ENCODE peak calls at places on chromosome 19, in ten cellular contexts. One of them, this sample, is unnamed.

GRCh38 chr19:4575978-4576933 is 16.8 kb upstream of the SEMA6B start:
- DNase-seq in LNCaP clone FGC: no peak
- DNase-seq in mucosa of descending colon: no peak
- DNase-seq in adrenal gland: peak
- DNase-seq in heart right ventricle: peak
- DNase-seq in heart left ventricle: peak
- DNase-seq in fibroblast of mammary gland: peak
- DNase-seq in cardiac fibroblast: peak
- DNase-seq in HFF-Myc: no peak
- DNase-seq in foreskin fibroblast: no peak
- DNase-seq in this sample: peak

GRCh38 chr19:11410682-11411081 is 8.4 kb downstream of the RGL3 start:
- DNase-seq in LNCaP clone FGC: no peak
- DNase-seq in mucosa of descending colon: no peak
- DNase-seq in adrenal gland: no peak
- DNase-seq in heart right ventricle: no peak
- DNase-seq in heart left ventricle: no peak
- DNase-seq in fibroblast of mammary gland: no peak
- DNase-seq in cardiac fibroblast: peak
- DNase-seq in HFF-Myc: no peak
- DNase-seq in foreskin fibroblast: no peak
- DNase-seq in this sample: peak

GRCh38 chr19:12872941-12873890 is 8.0 kb downstream of the DNASE2 start:
- DNase-seq in LNCaP clone FGC: peak
- DNase-seq in mucosa of descending colon: peak
- DNase-seq in adrenal gland: peak
- DNase-seq in heart right ventricle: peak
- DNase-seq in heart left ventricle: no peak
- DNase-seq in fibroblast of mammary gland: peak
- DNase-seq in cardiac fibroblast: peak
- DNase-seq in HFF-Myc: peak
- DNase-seq in foreskin fibroblast: no peak
- DNase-seq in this sample: peak

GRCh38 chr19:30665449-30665848 is 293.3 kb downstream of the ZNF536 start:
- DNase-seq in LNCaP clone FGC: no peak
- DNase-seq in mucosa of descending colon: no peak
- DNase-seq in adrenal gland: no peak
- DNase-seq in heart right ventricle: no peak
- DNase-seq in heart left ventricle: no peak
- DNase-seq in fibroblast of mammary gland: no peak
- DNase-seq in cardiac fibroblast: no peak
- DNase-seq in HFF-Myc: no peak
- DNase-seq in foreskin fibroblast: no peak
- DNase-seq in this sample: no peak

GRCh38 chr19:43809762-43810696 is 7.8 kb upstream of the LYPD5 start:
- DNase-seq in LNCaP clone FGC: no peak
- DNase-seq in mucosa of descending colon: no peak
- DNase-seq in adrenal gland: no peak
- DNase-seq in heart right ventricle: no peak
- DNase-seq in heart left ventricle: no peak
- DNase-seq in fibroblast of mammary gland: peak
- DNase-seq in cardiac fibroblast: peak
- DNase-seq in HFF-Myc: no peak
- DNase-seq in foreskin fibroblast: peak
- DNase-seq in this sample: peak

GRCh38 chr19:19619121-19619848 is 798 bp upstream of the PBX4 start:
- DNase-seq in LNCaP clone FGC: no peak
- DNase-seq in mucosa of descending colon: peak
- DNase-seq in adrenal gland: no peak
- DNase-seq in heart right ventricle: no peak
- DNase-seq in heart left ventricle: no peak
- DNase-seq in fibroblast of mammary gland: no peak
- DNase-seq in cardiac fibroblast: no peak
- DNase-seq in HFF-Myc: no peak
- DNase-seq in foreskin fibroblast: no peak
- DNase-seq in this sample: no peak

GRCh38 chr19:10836478-10837325 is 690 bp upstream of the TMED1 start:
- DNase-seq in LNCaP clone FGC: peak
- DNase-seq in mucosa of descending colon: peak
- DNase-seq in adrenal gland: peak
- DNase-seq in heart right ventricle: peak
- DNase-seq in heart left ventricle: peak
- DNase-seq in fibroblast of mammary gland: peak
- DNase-seq in cardiac fibroblast: peak
- DNase-seq in HFF-Myc: peak
- DNase-seq in foreskin fibroblast: peak
- DNase-seq in this sample: peak

GRCh38 chr19:27966390-27966816 is 1246.5 kb downstream of the UQCRFS1 start:
- DNase-seq in LNCaP clone FGC: no peak
- DNase-seq in mucosa of descending colon: no peak
- DNase-seq in adrenal gland: no peak
- DNase-seq in heart right ventricle: no peak
- DNase-seq in heart left ventricle: no peak
- DNase-seq in fibroblast of mammary gland: peak
- DNase-seq in cardiac fibroblast: peak
- DNase-seq in HFF-Myc: no peak
- DNase-seq in foreskin fibroblast: no peak
- DNase-seq in this sample: peak

GRCh38 chr19:12111176-12111575 is 29.0 kb downstream of the ZNF20 start:
- DNase-seq in LNCaP clone FGC: no peak
- DNase-seq in mucosa of descending colon: no peak
- DNase-seq in adrenal gland: no peak
- DNase-seq in heart right ventricle: no peak
- DNase-seq in heart left ventricle: no peak
- DNase-seq in fibroblast of mammary gland: no peak
- DNase-seq in cardiac fibroblast: no peak
- DNase-seq in HFF-Myc: no peak
- DNase-seq in foreskin fibroblast: peak
- DNase-seq in this sample: no peak

GRCh38 chr19:1259206-1259872 is 9.8 kb upstream of the CIRBP start:
- DNase-seq in LNCaP clone FGC: no peak
- DNase-seq in mucosa of descending colon: peak
- DNase-seq in adrenal gland: peak
- DNase-seq in heart right ventricle: peak
- DNase-seq in heart left ventricle: peak
- DNase-seq in fibroblast of mammary gland: peak
- DNase-seq in cardiac fibroblast: peak
- DNase-seq in HFF-Myc: no peak
- DNase-seq in foreskin fibroblast: no peak
- DNase-seq in this sample: peak

GRCh38 chr19:54626757-54627156 is 3.5 kb upstream of the LILRB1 start:
- DNase-seq in LNCaP clone FGC: no peak
- DNase-seq in mucosa of descending colon: no peak
- DNase-seq in adrenal gland: no peak
- DNase-seq in heart right ventricle: no peak
- DNase-seq in heart left ventricle: no peak
- DNase-seq in fibroblast of mammary gland: no peak
- DNase-seq in cardiac fibroblast: no peak
- DNase-seq in HFF-Myc: no peak
- DNase-seq in foreskin fibroblast: no peak
- DNase-seq in this sample: no peak

GRCh38 chr19:54630784-54631183 is 500 bp downstream of the LILRB1 start:
- DNase-seq in LNCaP clone FGC: no peak
- DNase-seq in mucosa of descending colon: no peak
- DNase-seq in adrenal gland: no peak
- DNase-seq in heart right ventricle: no peak
- DNase-seq in heart left ventricle: no peak
- DNase-seq in fibroblast of mammary gland: no peak
- DNase-seq in cardiac fibroblast: no peak
- DNase-seq in HFF-Myc: no peak
- DNase-seq in foreskin fibroblast: no peak
- DNase-seq in this sample: no peak

GRCh38 chr19:54633401-54633800 is 3.1 kb downstream of the LILRB1 start:
- DNase-seq in LNCaP clone FGC: no peak
- DNase-seq in mucosa of descending colon: no peak
- DNase-seq in adrenal gland: no peak
- DNase-seq in heart right ventricle: no peak
- DNase-seq in heart left ventricle: no peak
- DNase-seq in fibroblast of mammary gland: no peak
- DNase-seq in cardiac fibroblast: no peak
- DNase-seq in HFF-Myc: no peak
- DNase-seq in foreskin fibroblast: no peak
- DNase-seq in this sample: no peak

GRCh38 chr19:54631489-54631888 is 1.2 kb downstream of the LILRB1 start:
- DNase-seq in LNCaP clone FGC: no peak
- DNase-seq in mucosa of descending colon: no peak
- DNase-seq in adrenal gland: no peak
- DNase-seq in heart right ventricle: no peak
- DNase-seq in heart left ventricle: no peak
- DNase-seq in fibroblast of mammary gland: no peak
- DNase-seq in cardiac fibroblast: no peak
- DNase-seq in HFF-Myc: no peak
- DNase-seq in foreskin fibroblast: no peak
- DNase-seq in this sample: no peak
- H3K4me3 ChIP-seq in LNCaP clone FGC: no peak
- H3K4me3 ChIP-seq in mucosa of descending colon: no peak
- H3K4me3 ChIP-seq in adrenal gland: no peak
- H3K4me3 ChIP-seq in heart right ventricle: no peak
- H3K4me3 ChIP-seq in heart left ventricle: no peak
- H3K4me3 ChIP-seq in fibroblast of mammary gland: no peak
- H3K4me3 ChIP-seq in cardiac fibroblast: no peak
- H3K4me3 ChIP-seq in HFF-Myc: no peak
- H3K4me3 ChIP-seq in foreskin fibroblast: no peak
- H3K4me3 ChIP-seq in this sample: no peak

DNA sequence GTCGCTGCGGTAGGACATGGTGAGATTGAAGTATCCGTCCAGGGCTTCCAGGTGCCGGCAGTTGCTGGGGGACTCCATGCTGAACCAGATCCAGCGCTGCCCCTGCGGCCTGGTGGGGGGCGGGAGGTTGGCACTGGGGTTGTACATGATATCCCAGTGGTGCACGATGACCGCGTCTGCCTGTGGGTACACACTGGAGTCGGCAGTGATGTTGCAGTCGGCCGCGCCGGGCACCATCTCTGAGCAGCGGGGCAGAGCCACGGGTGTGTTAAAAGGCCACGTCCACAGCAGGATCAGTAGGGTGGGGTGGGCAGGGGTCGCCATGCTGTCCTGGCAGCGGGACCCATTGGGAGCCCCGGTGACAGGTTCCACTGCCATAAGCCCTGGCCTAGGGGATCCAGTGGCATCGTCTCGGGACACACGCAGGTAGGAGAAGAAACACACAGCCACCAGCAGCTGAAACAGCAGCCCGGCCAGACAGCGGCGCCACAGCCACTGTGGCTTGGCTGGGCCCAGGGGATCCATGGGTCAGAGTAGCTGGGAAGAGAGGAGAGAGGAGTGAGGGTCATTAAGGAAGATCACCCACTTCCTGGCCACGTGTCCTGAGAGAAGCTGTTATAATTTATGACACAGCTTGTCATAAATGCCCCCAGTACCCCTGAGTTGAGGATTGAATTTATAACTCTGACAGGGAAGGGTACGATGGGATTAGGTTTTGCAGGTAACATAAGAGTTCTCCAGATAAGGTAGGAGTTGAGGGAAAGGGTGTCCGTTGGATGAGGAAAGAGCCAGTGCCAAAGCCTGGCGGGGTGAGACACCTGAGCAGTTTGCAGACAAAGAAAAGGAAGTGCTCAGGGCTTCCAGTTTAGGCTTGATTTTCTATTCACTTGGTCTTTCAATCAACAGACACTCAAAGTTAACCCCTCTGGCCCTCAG is 2.9 kb downstream of the FUT5 start:
- DNase-seq in LNCaP clone FGC: no peak
- DNase-seq in mucosa of descending colon: no peak
- DNase-seq in adrenal gland: no peak
- DNase-seq in heart right ventricle: no peak
- DNase-seq in heart left ventricle: no peak
- DNase-seq in fibroblast of mammary gland: no peak
- DNase-seq in cardiac fibroblast: no peak
- DNase-seq in HFF-Myc: no peak
- DNase-seq in foreskin fibroblast: no peak
- DNase-seq in this sample: no peak
- TF ChIP-seq CTCF in LNCaP clone FGC: no peak
- TF ChIP-seq CTCF in mucosa of descending colon: no peak
- TF ChIP-seq CTCF in adrenal gland: no peak
- TF ChIP-seq CTCF in heart right ventricle: no peak
- TF ChIP-seq CTCF in heart left ventricle: no peak
- TF ChIP-seq CTCF in fibroblast of mammary gland: no peak
- TF ChIP-seq CTCF in cardiac fibroblast: no peak
- TF ChIP-seq CTCF in HFF-Myc: no peak
- TF ChIP-seq CTCF in foreskin fibroblast: no peak
- TF ChIP-seq CTCF in this sample: no peak

GRCh38 chr19:54035215-54036178 is 28.2 kb downstream of the VSTM1 start:
- DNase-seq in LNCaP clone FGC: no peak
- DNase-seq in mucosa of descending colon: no peak
- DNase-seq in adrenal gland: no peak
- DNase-seq in heart right ventricle: no peak
- DNase-seq in heart left ventricle: no peak
- DNase-seq in fibroblast of mammary gland: peak
- DNase-seq in cardiac fibroblast: peak
- DNase-seq in HFF-Myc: peak
- DNase-seq in foreskin fibroblast: peak
- DNase-seq in this sample: peak
- H3K4me3 ChIP-seq in LNCaP clone FGC: no peak
- H3K4me3 ChIP-seq in mucosa of descending colon: no peak
- H3K4me3 ChIP-seq in adrenal gland: no peak
- H3K4me3 ChIP-seq in heart right ventricle: no peak
- H3K4me3 ChIP-seq in heart left ventricle: no peak
- H3K4me3 ChIP-seq in fibroblast of mammary gland: no peak
- H3K4me3 ChIP-seq in cardiac fibroblast: no peak
- H3K4me3 ChIP-seq in HFF-Myc: no peak
- H3K4me3 ChIP-seq in foreskin fibroblast: no peak
- H3K4me3 ChIP-seq in this sample: no peak

GRCh38 chr19:55070755-55071502 is 4.7 kb upstream of the EPS8L1 start:
- DNase-seq in LNCaP clone FGC: no peak
- DNase-seq in mucosa of descending colon: peak
- DNase-seq in adrenal gland: no peak
- DNase-seq in heart right ventricle: no peak
- DNase-seq in heart left ventricle: no peak
- DNase-seq in fibroblast of mammary gland: peak
- DNase-seq in cardiac fibroblast: peak
- DNase-seq in HFF-Myc: no peak
- DNase-seq in foreskin fibroblast: peak
- DNase-seq in this sample: peak

GRCh38 chr19:55067869-55068268 is 4.9 kb upstream of the RDH13 start:
- DNase-seq in LNCaP clone FGC: no peak
- DNase-seq in mucosa of descending colon: no peak
- DNase-seq in adrenal gland: no peak
- DNase-seq in heart right ventricle: no peak
- DNase-seq in heart left ventricle: no peak
- DNase-seq in fibroblast of mammary gland: no peak
- DNase-seq in cardiac fibroblast: no peak
- DNase-seq in HFF-Myc: no peak
- DNase-seq in foreskin fibroblast: no peak
- DNase-seq in this sample: no peak

GRCh38 chr19:55068803-55069136 is 5.8 kb upstream of the RDH13 start:
- DNase-seq in LNCaP clone FGC: no peak
- DNase-seq in mucosa of descending colon: no peak
- DNase-seq in adrenal gland: no peak
- DNase-seq in heart right ventricle: no peak
- DNase-seq in heart left ventricle: no peak
- DNase-seq in fibroblast of mammary gland: no peak
- DNase-seq in cardiac fibroblast: no peak
- DNase-seq in HFF-Myc: no peak
- DNase-seq in foreskin fibroblast: no peak
- DNase-seq in this sample: no peak

GRCh38 chr19:55069859-55070225 is 5.8 kb upstream of the EPS8L1 start:
- DNase-seq in LNCaP clone FGC: no peak
- DNase-seq in mucosa of descending colon: no peak
- DNase-seq in adrenal gland: no peak
- DNase-seq in heart right ventricle: no peak
- DNase-seq in heart left ventricle: no peak
- DNase-seq in fibroblast of mammary gland: no peak
- DNase-seq in cardiac fibroblast: no peak
- DNase-seq in HFF-Myc: no peak
- DNase-seq in foreskin fibroblast: no peak
- DNase-seq in this sample: no peak

GRCh38 chr19:55069137-55069858 is 6.3 kb upstream of the RDH13 start:
- DNase-seq in LNCaP clone FGC: no peak
- DNase-seq in mucosa of descending colon: peak
- DNase-seq in adrenal gland: no peak
- DNase-seq in heart right ventricle: peak
- DNase-seq in heart left ventricle: peak
- DNase-seq in fibroblast of mammary gland: peak
- DNase-seq in cardiac fibroblast: peak
- DNase-seq in HFF-Myc: no peak
- DNase-seq in foreskin fibroblast: peak
- DNase-seq in this sample: no peak
- TF ChIP-seq CTCF in LNCaP clone FGC: peak
- TF ChIP-seq CTCF in mucosa of descending colon: peak
- TF ChIP-seq CTCF in adrenal gland: no peak
- TF ChIP-seq CTCF in heart right ventricle: no peak
- TF ChIP-seq CTCF in heart left ventricle: no peak
- TF ChIP-seq CTCF in fibroblast of mammary gland: no peak
- TF ChIP-seq CTCF in cardiac fibroblast: no peak
- TF ChIP-seq CTCF in HFF-Myc: no peak
- TF ChIP-seq CTCF in foreskin fibroblast: no peak
- TF ChIP-seq CTCF in this sample: no peak

This sample was measured in choroid plexus epithelial cell.